ENCODE peak calls at places on chromosomes 3 and 15, in six cellular contexts. V is T follicular helper cell; Z is activated CD4-positive, alpha-beta memory T cell treated with anti-CD3 and anti-CD28 coated beads, Interleukin-2, amount 10 ng/mL, durations not matched to agents 7 days and 5 days; R is fibroblast of pulmonary artery; N is non-pigmented ciliary epithelial cell; I is HAP-1. G is an unnamed sample.

GRCh38 chr15:76802411-76802810 is 102.7 kb downstream of the SCAPER start:
- DNase-seq in V (no peak), Z (no peak), R (no peak), N (no peak), I (no peak), G (no peak)

GRCh38 chr15:64521726-64522164 is 61.4 kb downstream of the ZNF609 start:
- DNase-seq in V (no peak), Z (no peak), R (peak; percentile 83), N (no peak), I (peak; percentile 97), G (no peak)

GRCh38 chr3:52385157-52385556 is 59.7 kb downstream of the SEMA3G start:
- DNase-seq in V (no peak), Z (peak; percentile 35), R (peak; percentile 32), N (no peak), I (peak; percentile 69), G (no peak)

GRCh38 chr15:73150831-73151230 is 98.6 kb downstream of the NEO1 start:
- DNase-seq in V (no peak), Z (no peak), R (no peak), N (no peak), I (no peak), G (no peak)

GRCh38 chr3:189339996-189340395 is 168.2 kb downstream of the TPRG1 start:
- DNase-seq in V (no peak), Z (no peak), R (no peak), N (no peak), I (no peak), G (no peak)

GRCh38 chr3:155631323-155632019 is 113.4 kb downstream of the PLCH1 start:
- DNase-seq in V (no peak), Z (no peak), R (peak; percentile 20), N (no peak), I (no peak), G (no peak)

GRCh38 chr15:46091860-46092450 is 457.1 kb downstream of the SQOR start:
- DNase-seq in V (no peak), Z (no peak), R (peak; percentile 57), N (no peak), I (peak; percentile 37), G (peak; percentile 39)

GRCh38 chr3:63864008-63864871 is 573 bp downstream of the ATXN7 start:
- DNase-seq in V (peak; percentile 20), Z (peak; percentile 55), R (no peak), N (no peak), I (peak; percentile 47), G (no peak)

GRCh38 chr15:50150851-50151250 is 31.1 kb upstream of the SLC27A2 start:
- DNase-seq in V (no peak), Z (no peak), R (no peak), N (no peak), I (no peak), G (no peak)

GRCh38 chr3:42052132-42052866 is 38.9 kb upstream of the TRAK1 start:
- DNase-seq in V (no peak), Z (no peak), R (peak; percentile 97), N (no peak), I (no peak), G (peak; percentile 91)

GRCh38 chr3:184524981-184525336 is 36.6 kb upstream of the EPHB3 start:
- DNase-seq in V (no peak), Z (peak; percentile 45), R (no peak), N (no peak), I (peak; percentile 22), G (no peak)

GRCh38 chr15:61796056-61796455 is 264.2 kb downstream of the VPS13C start:
- DNase-seq in V (no peak), Z (no peak), R (peak; percentile 21), N (no peak), I (no peak), G (no peak)

GRCh38 chr3:47370887-47371697 is 9.7 kb upstream of the PTPN23 start:
- DNase-seq in V (no peak), Z (peak; percentile 43), R (peak; percentile 22), N (no peak), I (peak; percentile 39), G (no peak)

GRCh38 chr15:32870240-32871033 is 152.6 kb downstream of the GREM1 start:
- DNase-seq in V (no peak), Z (no peak), R (peak; percentile 92), N (peak; percentile 95), I (no peak), G (peak; percentile 72)

GRCh38 chr3:45545476-45545875 is 49.1 kb upstream of the LIMD1 start:
- DNase-seq in V (no peak), Z (no peak), R (peak; percentile 31), N (no peak), I (no peak), G (no peak)

GRCh38 chr3:101849714-101850326 is 506 bp downstream of the NFKBIZ start:
- DNase-seq in V (peak; percentile 42), Z (peak; percentile 69), R (no peak), N (no peak), I (peak; percentile 52), G (no peak)

GRCh38 chr3:196080997-196081833 is 675 bp downstream of the TFRC start:
- DNase-seq in V (peak; percentile 26), Z (peak; percentile 66), R (peak; percentile 36), N (no peak), I (peak; percentile 71), G (peak; percentile 9)

GRCh38 chr3:59408047-59408624 is 358.3 kb upstream of the CFAP20DC start:
- DNase-seq in V (no peak), Z (no peak), R (no peak), N (no peak), I (no peak), G (no peak)

GRCh38 chr15:39465843-39466242 is 115.0 kb upstream of the THBS1 start:
- DNase-seq in V (no peak), Z (no peak), R (no peak), N (no peak), I (no peak), G (no peak)

G was measured in glomerular endothelial cell.